ENCODE peak calls at places on chromosomes 6 and 20, in six cellular contexts. One of them, this sample, is unnamed.

GRCh38 chr20:3782597-3782996 is 1.3 kb upstream of the SPEF1 start:
- DNase-seq in testis: no peak
- DNase-seq in BJ: no peak
- DNase-seq in tibial nerve: no peak
- DNase-seq in cardiac fibroblast: no peak
- DNase-seq in body of pancreas: no peak
- DNase-seq in this sample: no peak

GRCh38 chr20:13389115-13389514 is 168.0 kb downstream of the ISM1 start:
- DNase-seq in testis: no peak
- DNase-seq in BJ: no peak
- DNase-seq in tibial nerve: no peak
- DNase-seq in cardiac fibroblast: no peak
- DNase-seq in body of pancreas: no peak
- DNase-seq in this sample: no peak

GRCh38 chr20:36102809-36103596 is 51.5 kb upstream of the EPB41L1 start:
- DNase-seq in testis: peak
- DNase-seq in BJ: no peak
- DNase-seq in tibial nerve: no peak
- DNase-seq in cardiac fibroblast: peak
- DNase-seq in body of pancreas: peak
- DNase-seq in this sample: no peak

GRCh38 chr6:154482858-154483257 is 27.6 kb downstream of the CNKSR3 start:
- DNase-seq in testis: no peak
- DNase-seq in BJ: no peak
- DNase-seq in tibial nerve: no peak
- DNase-seq in cardiac fibroblast: peak
- DNase-seq in body of pancreas: no peak
- DNase-seq in this sample: no peak

GRCh38 chr20:5513975-5514516 is 197.3 kb upstream of the PROKR2 start:
- DNase-seq in testis: no peak
- DNase-seq in BJ: peak
- DNase-seq in tibial nerve: no peak
- DNase-seq in cardiac fibroblast: no peak
- DNase-seq in body of pancreas: no peak
- DNase-seq in this sample: peak

GRCh38 chr20:20002101-20002998 is 14.8 kb upstream of the NAA20 start:
- DNase-seq in testis: no peak
- DNase-seq in BJ: no peak
- DNase-seq in tibial nerve: no peak
- DNase-seq in cardiac fibroblast: peak
- DNase-seq in body of pancreas: no peak
- DNase-seq in this sample: no peak

GRCh38 chr6:112799889-112800288 is 452.8 kb downstream of the RFPL4B start:
- DNase-seq in testis: no peak
- DNase-seq in BJ: no peak
- DNase-seq in tibial nerve: no peak
- DNase-seq in cardiac fibroblast: no peak
- DNase-seq in body of pancreas: no peak
- DNase-seq in this sample: no peak

GRCh38 chr6:22253955-22254655 is 42.7 kb downstream of the PRL start:
- DNase-seq in testis: no peak
- DNase-seq in BJ: no peak
- DNase-seq in tibial nerve: no peak
- DNase-seq in cardiac fibroblast: no peak
- DNase-seq in body of pancreas: no peak
- DNase-seq in this sample: no peak

GRCh38 chr20:17799575-17799974 is 99.8 kb downstream of the BANF2 start:
- DNase-seq in testis: no peak
- DNase-seq in BJ: no peak
- DNase-seq in tibial nerve: no peak
- DNase-seq in cardiac fibroblast: no peak
- DNase-seq in body of pancreas: no peak
- DNase-seq in this sample: no peak

GRCh38 chr6:146851837-146852236 is 253.1 kb downstream of the ADGB start:
- DNase-seq in testis: no peak
- DNase-seq in BJ: peak
- DNase-seq in tibial nerve: no peak
- DNase-seq in cardiac fibroblast: peak
- DNase-seq in body of pancreas: no peak
- DNase-seq in this sample: peak

GRCh38 chr20:58303547-58303946 is 6.0 kb upstream of the RAB22A start:
- DNase-seq in testis: no peak
- DNase-seq in BJ: no peak
- DNase-seq in tibial nerve: no peak
- DNase-seq in cardiac fibroblast: no peak
- DNase-seq in body of pancreas: no peak
- DNase-seq in this sample: no peak

GRCh38 chr20:58308290-58308679 is 1.2 kb upstream of the RAB22A start:
- DNase-seq in testis: no peak
- DNase-seq in BJ: no peak
- DNase-seq in tibial nerve: no peak
- DNase-seq in cardiac fibroblast: no peak
- DNase-seq in body of pancreas: no peak
- DNase-seq in this sample: no peak

GRCh38 chr20:58308680-58309527 is 611 bp upstream of the RAB22A start:
- DNase-seq in testis: peak
- DNase-seq in BJ: no peak
- DNase-seq in tibial nerve: peak
- DNase-seq in cardiac fibroblast: peak
- DNase-seq in body of pancreas: peak
- DNase-seq in this sample: peak

GRCh38 chr20:58307270-58307669 is 2.2 kb upstream of the RAB22A start:
- DNase-seq in testis: no peak
- DNase-seq in BJ: no peak
- DNase-seq in tibial nerve: no peak
- DNase-seq in cardiac fibroblast: no peak
- DNase-seq in body of pancreas: no peak
- DNase-seq in this sample: no peak

DNA sequence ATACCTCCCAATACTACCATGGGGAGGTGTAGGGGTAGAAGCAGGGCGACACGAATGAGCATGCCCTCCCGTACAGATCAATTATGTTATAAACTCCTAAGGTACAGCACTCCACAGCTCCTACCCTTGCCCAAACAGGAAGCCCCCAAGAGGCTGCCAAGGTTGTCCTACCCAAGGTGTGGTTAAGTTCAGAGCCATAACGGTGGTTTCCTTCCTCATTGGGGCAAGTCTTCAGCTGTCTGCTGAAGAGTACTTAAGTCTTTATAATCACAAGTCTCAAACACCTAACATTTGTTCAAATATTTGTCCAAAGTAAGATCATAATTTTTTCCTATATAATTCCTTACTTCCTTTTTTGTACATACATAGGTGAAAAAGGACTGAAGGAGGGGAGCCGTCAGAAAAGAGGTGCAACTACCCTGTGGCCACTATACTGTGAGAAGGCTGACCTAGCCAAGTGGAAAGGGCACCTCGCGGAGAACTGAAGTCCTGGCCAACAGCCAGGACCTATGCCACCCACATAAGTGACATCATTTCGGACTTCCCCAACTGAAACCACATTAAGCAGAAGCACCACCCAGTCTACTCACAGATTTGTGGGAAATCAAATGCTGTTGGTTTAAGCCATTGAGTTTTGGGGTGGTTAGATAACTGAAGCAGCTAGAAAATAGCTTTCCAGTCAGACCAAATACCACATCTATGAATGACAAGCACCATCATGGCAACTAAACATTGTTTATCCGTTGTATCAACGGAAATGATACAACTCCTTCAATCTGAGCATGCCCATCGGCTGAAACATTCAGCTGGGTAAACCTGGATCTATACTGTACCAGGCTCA is 2.9 kb upstream of the RAB22A start:
- DNase-seq in testis: no peak
- DNase-seq in BJ: no peak
- DNase-seq in tibial nerve: no peak
- DNase-seq in cardiac fibroblast: peak
- DNase-seq in body of pancreas: peak
- DNase-seq in this sample: peak
- H3K4me3 ChIP-seq in testis: no peak
- H3K4me3 ChIP-seq in BJ: no peak
- H3K4me3 ChIP-seq in tibial nerve: no peak
- H3K4me3 ChIP-seq in cardiac fibroblast: no peak
- H3K4me3 ChIP-seq in body of pancreas: no peak
- H3K4me3 ChIP-seq in this sample: no peak

GRCh38 chr6:101395345-101395744 is 1.8 kb downstream of the GRIK2 start:
- DNase-seq in testis: no peak
- DNase-seq in BJ: no peak
- DNase-seq in tibial nerve: no peak
- DNase-seq in cardiac fibroblast: peak
- DNase-seq in body of pancreas: no peak
- DNase-seq in this sample: no peak

GRCh38 chr6:101396552-101397173 is 3.2 kb downstream of the GRIK2 start:
- DNase-seq in testis: peak
- DNase-seq in BJ: no peak
- DNase-seq in tibial nerve: no peak
- DNase-seq in cardiac fibroblast: peak
- DNase-seq in body of pancreas: peak
- DNase-seq in this sample: peak

GRCh38 chr6:101392561-101393230 is 812 bp upstream of the GRIK2 start:
- DNase-seq in testis: no peak
- DNase-seq in BJ: no peak
- DNase-seq in tibial nerve: no peak
- DNase-seq in cardiac fibroblast: no peak
- DNase-seq in body of pancreas: no peak
- DNase-seq in this sample: no peak

GRCh38 chr6:101391772-101392560 is 1.5 kb upstream of the GRIK2 start:
- DNase-seq in testis: no peak
- DNase-seq in BJ: no peak
- DNase-seq in tibial nerve: peak
- DNase-seq in cardiac fibroblast: no peak
- DNase-seq in body of pancreas: no peak
- DNase-seq in this sample: no peak

DNA sequence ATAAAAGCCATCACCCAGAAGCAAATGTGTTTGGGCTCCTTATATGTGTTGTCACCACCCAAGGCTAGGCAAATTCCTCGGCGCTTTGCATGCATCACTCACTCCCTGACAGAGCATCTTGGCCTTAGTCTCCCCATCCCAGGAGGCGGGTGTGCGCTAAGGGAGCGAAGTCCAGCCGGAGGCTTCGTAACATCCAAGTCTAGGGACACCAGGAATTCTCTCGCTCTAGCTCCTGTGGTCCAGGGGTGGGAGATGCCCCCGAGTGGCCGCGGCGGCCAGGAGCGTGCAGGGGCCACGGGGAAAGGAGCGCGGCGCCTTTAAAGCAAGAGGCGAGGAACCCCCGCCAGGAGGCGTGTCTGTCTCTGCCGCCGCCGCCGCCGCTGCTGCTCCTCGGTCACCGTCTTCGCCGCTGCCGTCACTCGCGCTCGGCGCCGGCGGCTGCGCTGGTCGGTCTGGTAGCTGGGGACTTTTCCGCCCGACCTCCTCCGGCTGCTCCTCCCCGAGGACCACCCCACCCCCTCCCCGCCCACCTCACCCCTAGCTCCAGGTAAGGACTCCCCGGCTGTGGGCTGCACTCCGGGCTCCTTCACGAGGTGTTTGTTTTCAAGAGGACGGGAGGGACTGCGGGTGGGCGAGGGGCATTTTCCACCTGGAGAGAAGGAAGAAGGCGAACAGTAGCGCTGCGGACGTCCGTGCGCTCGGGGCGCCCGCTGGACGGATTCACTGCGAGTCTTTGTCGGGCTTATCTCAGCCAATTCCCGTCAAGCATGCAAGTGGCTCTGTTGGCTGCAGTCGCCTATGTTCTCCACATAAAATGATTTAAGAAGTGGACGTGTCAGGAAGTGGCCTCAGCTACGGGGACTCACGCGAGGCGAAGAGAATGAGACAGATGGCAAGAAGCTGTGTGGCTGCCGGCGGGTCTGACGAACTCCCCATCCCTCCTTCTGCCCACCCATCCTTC is at the start of gene GRIK2:
- DNase-seq in testis: peak
- DNase-seq in BJ: no peak
- DNase-seq in tibial nerve: no peak
- DNase-seq in cardiac fibroblast: peak
- DNase-seq in body of pancreas: peak
- DNase-seq in this sample: peak
- TF ChIP-seq CTCF in testis: no peak
- TF ChIP-seq CTCF in BJ: peak
- TF ChIP-seq CTCF in tibial nerve: peak
- TF ChIP-seq CTCF in cardiac fibroblast: peak
- TF ChIP-seq CTCF in body of pancreas: peak
- TF ChIP-seq CTCF in this sample: peak

GRCh38 chr20:21701171-21701876 is 4.1 kb upstream of the PAX1 start:
- DNase-seq in testis: no peak
- DNase-seq in BJ: no peak
- DNase-seq in tibial nerve: no peak
- DNase-seq in cardiac fibroblast: no peak
- DNase-seq in body of pancreas: no peak
- DNase-seq in this sample: no peak
- H3K4me3 ChIP-seq in testis: no peak
- H3K4me3 ChIP-seq in BJ: no peak
- H3K4me3 ChIP-seq in tibial nerve: no peak
- H3K4me3 ChIP-seq in cardiac fibroblast: no peak
- H3K4me3 ChIP-seq in body of pancreas: no peak
- H3K4me3 ChIP-seq in this sample: no peak

DNA sequence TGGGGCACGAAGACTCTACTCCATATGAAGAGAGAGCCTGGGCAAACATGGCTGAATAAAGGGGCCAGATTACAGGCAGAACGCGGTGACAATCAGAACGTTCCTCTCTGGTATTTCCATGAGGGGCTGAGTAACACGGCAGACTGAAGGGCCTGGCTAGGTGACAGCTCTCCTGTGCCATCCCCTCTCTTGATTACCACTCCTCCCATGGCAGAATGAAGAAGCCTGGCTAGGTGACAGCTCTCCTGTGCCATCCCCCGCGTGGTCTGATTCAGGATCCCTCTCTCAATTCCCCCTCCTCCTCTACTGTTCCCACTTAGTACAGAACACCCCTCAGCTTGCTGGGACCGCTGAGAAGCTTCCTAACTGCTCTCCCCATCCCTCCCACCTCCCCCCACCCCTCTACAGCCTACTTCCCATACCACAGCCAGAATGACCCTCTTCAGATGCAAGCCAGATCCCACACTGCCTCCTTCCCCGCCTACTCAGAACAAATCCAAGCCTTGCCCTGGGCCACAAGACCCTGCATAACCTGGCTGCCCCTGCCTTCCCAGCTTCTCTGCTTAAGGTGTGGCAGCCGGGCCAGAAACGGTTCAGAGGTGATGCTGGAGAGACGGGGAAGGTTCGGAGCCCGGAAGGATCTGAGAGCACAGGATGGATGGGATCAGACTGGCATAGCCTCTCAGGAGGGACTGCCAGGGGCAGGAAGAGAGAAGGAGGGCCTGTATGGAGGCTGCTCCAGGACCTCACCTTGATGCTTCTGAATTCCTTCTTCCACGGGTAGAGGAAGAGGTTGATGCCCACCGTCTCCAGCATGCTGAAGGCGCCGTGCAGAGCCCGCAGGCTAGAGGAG is 7.7 kb downstream of the SPATA2 start:
- DNase-seq in testis: no peak
- DNase-seq in BJ: no peak
- DNase-seq in tibial nerve: no peak
- DNase-seq in cardiac fibroblast: no peak
- DNase-seq in body of pancreas: no peak
- DNase-seq in this sample: no peak
- TF ChIP-seq CTCF in testis: no peak
- TF ChIP-seq CTCF in BJ: no peak
- TF ChIP-seq CTCF in tibial nerve: no peak
- TF ChIP-seq CTCF in cardiac fibroblast: no peak
- TF ChIP-seq CTCF in body of pancreas: no peak
- TF ChIP-seq CTCF in this sample: no peak

This sample was measured in astrocyte of the spinal cord.